ENCODE peak calls at places on chromosomes 12 and 14, in eight cellular contexts. W, K, A, T, F, N, J and Z are unnamed samples.

GRCh38 chr14:59240356-59240755 is 51.9 kb downstream of the DAAM1 start:
- DNase-seq in W (no peak), K (no peak), A (no peak), T (no peak), F (no peak), N (no peak), J (no peak), Z (no peak)

GRCh38 chr14:63881926-63882325 is 29.1 kb downstream of the SYNE2 start:
- DNase-seq in W (no peak), K (no peak), A (no peak), T (no peak), F (no peak), N (no peak), J (no peak), Z (no peak)

GRCh38 chr14:105365681-105366080 is 32.7 kb upstream of the TEX22 start:
- DNase-seq in W (no peak), K (no peak), A (no peak), T (no peak), F (no peak), N (no peak), J (no peak), Z (no peak)

GRCh38 chr12:24488091-24488596 is 460.8 kb downstream of the BCAT1 start:
- DNase-seq in W (no peak), K (peak), A (peak), T (no peak), F (no peak), N (no peak), J (no peak), Z (no peak)

GRCh38 chr12:107091381-107091780 is 2.0 kb downstream of the CRY1 start:
- DNase-seq in W (peak), K (peak), A (peak), T (peak), F (peak), N (peak), J (no peak), Z (no peak)

GRCh38 chr14:91417983-91418386 is 365 bp upstream of the CCDC88C start:
- DNase-seq in W (no peak), K (peak), A (no peak), T (no peak), F (no peak), N (no peak), J (no peak), Z (no peak)

GRCh38 chr12:92147491-92147890 is 1.8 kb upstream of the BTG1 start:
- DNase-seq in W (no peak), K (no peak), A (no peak), T (no peak), F (no peak), N (no peak), J (no peak), Z (no peak)

GRCh38 chr12:17304503-17305347 is 698.8 kb upstream of the LMO3 start:
- DNase-seq in W (no peak), K (peak), A (peak), T (no peak), F (no peak), N (no peak), J (no peak), Z (no peak)

GRCh38 chr14:72666610-72667009 is 227.3 kb downstream of the DPF3 start:
- DNase-seq in W (peak), K (peak), A (peak), T (peak), F (no peak), N (no peak), J (no peak), Z (peak)

GRCh38 chr14:95292660-95293425 is 26.9 kb downstream of the CLMN start:
- DNase-seq in W (no peak), K (no peak), A (no peak), T (no peak), F (no peak), N (no peak), J (no peak), Z (no peak)

GRCh38 chr12:1929241-1929984 is 11.0 kb upstream of the CACNA2D4 start:
- DNase-seq in W (no peak), K (no peak), A (no peak), T (no peak), F (no peak), N (no peak), J (no peak), Z (no peak)

GRCh38 chr12:100234166-100234565 is 32.7 kb downstream of the DEPDC4 start:
- DNase-seq in W (peak), K (peak), A (peak), T (peak), F (no peak), N (peak), J (no peak), Z (no peak)

GRCh38 chr12:49587174-49587908 is 18.1 kb downstream of the FAM186B start:
- DNase-seq in W (no peak), K (no peak), A (no peak), T (no peak), F (no peak), N (no peak), J (no peak), Z (no peak)

GRCh38 chr12:9651265-9651729 is 18.2 kb upstream of the CLEC2D start:
- DNase-seq in W (peak), K (peak), A (peak), T (peak), F (no peak), N (peak), J (no peak), Z (no peak)